ENCODE peak calls at places on chromosomes 1 and 21, in five cellular contexts. M is fibroblast of lung, G is hepatocyte, N is heart right ventricle, H is pancreas. A is an unnamed sample. For H3K9me3, the result is how much of the 10 kb centered on the place peaks cover.

GRCh38 chr1:101317590-101317989 is 80.8 kb downstream of the S1PR1 start:
- DNase-seq in M (no peak), G (no peak), N (no peak), H (no peak), A (no peak)

GRCh38 chr1:237864338-237865244 is 26.1 kb downstream of the ZP4 start:
- DNase-seq in M (peak), G (peak), N (peak), H (peak), A (peak)

GRCh38 chr1:72281637-72282270 is 585 bp downstream of the NEGR1 start:
- DNase-seq in M (no peak), G (no peak), N (no peak), H (no peak), A (no peak)

GRCh38 chr1:10881046-10881445 is 84.6 kb upstream of the CASZ1 start:
- DNase-seq in M (no peak), G (peak), N (no peak), H (no peak), A (no peak)

GRCh38 chr21:35606136-35606535 is 454.2 kb downstream of the SETD4 start:
- DNase-seq in M (no peak), G (no peak), N (no peak), H (no peak), A (no peak)

GRCh38 chr1:25065246-25066238 is 135.5 kb upstream of the RUNX3 start:
- DNase-seq in M (peak), G (no peak), N (no peak), H (no peak), A (no peak)

GRCh38 chr21:14603202-14603601 is 57.1 kb upstream of the SAMSN1 start:
- DNase-seq in M (peak), G (no peak), N (no peak), H (no peak), A (no peak)

GRCh38 chr1:109371271-109371739 is 26.4 kb downstream of the SORT1 start:
- DNase-seq in M (peak), G (peak), N (peak), H (no peak), A (no peak)

GRCh38 chr1:24266398-24266941 is 52.7 kb upstream of the GRHL3 start:
- DNase-seq in M (peak), G (peak), N (no peak), H (no peak), A (no peak)

GRCh38 chr1:8763888-8764287 is 53.6 kb downstream of the RERE start:
- DNase-seq in M (peak), G (no peak), N (peak), H (no peak), A (no peak)

GRCh38 chr1:200130552-200130951 is 103.0 kb downstream of the NR5A2 start:
- DNase-seq in M (no peak), G (no peak), N (no peak), H (no peak), A (no peak)

GRCh38 chr21:15084668-15085067 is 19.9 kb upstream of the NRIP1 start:
- DNase-seq in M (no peak), G (no peak), N (no peak), H (no peak), A (no peak)

GRCh38 chr21:14545906-14546480 is at the start of gene SAMSN1:
- DNase-seq in M (no peak), G (no peak), N (no peak), H (no peak), A (no peak)

DNA sequence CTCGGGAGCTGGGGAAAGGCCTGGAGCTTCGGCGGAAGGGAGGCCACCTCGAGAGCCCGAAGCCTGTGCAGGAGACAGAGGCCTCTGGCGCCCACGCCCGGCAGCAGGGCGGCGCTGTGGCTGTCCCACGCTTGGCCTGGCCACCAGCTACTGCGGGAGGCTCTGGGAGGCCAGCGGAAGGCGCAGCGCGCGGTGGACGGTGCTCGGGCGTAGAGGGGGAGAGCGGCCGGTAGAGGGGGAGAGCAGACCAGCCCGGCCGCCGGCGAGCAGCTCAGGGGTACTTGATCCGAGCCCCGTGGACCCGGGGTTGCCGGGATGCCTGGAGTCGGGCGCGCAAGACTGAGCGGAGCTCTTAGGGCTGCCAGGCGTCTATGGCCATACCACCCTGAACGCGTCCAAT is 2.5 kb upstream of the ZNF678 start:
- DNase-seq in M (no peak), G (no peak), N (no peak), H (no peak), A (no peak)
- H3K9me3 ChIP-seq in M (under half), G (under half), N (under half), H (under half), A (under half)

DNA sequence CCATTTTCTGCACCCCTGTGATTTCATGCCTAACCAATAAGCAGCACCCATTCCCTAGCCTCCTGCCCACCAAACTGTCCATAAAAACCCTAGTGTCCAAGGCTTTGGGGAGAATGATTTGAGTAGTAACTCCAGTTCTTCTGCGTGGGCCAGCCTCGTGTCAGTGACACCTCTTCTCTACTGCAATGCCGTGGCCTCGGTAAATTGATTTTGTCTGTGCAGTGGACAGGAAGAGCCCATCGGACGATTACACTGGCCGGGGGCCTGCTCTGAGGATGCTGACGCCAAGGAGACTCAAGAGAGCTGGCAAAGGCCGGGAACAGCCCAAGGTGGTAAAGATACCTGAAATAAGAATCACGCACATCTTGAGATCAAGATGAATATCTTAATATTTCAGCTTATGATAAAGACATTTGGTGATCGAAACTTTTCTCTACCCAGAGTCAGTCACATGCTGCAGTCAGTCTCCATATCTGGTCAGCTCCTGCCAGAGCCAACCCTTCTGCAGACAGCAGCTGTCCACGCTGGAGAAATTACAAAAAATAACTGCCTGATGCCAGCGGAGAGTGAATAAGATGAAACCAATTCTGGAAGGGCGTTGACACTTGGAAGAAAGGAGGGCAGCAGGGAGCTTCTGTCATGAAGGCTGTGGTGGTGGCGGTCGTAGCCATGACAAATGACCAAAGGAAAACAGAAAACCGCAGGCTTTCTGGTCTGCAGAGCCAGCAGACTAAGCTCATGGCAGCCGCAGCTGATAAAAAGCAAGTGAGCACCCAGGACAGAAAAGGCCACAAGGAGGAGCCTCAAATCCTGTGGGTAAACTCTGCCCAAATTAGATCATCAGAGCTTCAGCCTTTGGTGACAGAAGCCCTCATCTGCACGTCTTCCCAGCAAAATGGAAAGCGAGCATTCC is 29.1 kb downstream of the RSPH1 start:
- DNase-seq in M (peak), G (peak), N (no peak), H (no peak), A (peak)
- TF ChIP-seq CTCF in M (peak), G (peak), N (peak), H (no peak), A (no peak)

DNA sequence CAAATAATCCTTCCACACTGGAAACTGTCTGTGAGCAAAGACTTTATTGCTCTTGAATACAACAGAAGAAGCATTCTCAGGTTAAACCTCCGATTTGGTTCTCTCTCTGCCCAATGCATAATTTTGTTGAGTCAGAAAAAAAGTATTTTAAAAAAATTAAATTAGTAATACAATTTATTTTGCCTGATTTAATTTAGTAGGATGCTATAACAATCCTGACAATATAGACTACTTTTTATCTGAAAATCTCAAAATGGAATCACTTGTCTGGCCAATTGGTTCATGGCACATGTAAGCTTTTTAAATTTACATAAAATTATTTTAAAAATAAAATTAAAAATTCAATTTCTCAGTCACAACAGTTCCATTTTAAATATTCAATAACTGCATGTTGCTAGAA is 1754.4 kb downstream of the PLA2G4A start:
- DNase-seq in M (no peak), G (no peak), N (no peak), H (no peak), A (no peak)
- H3K9me3 ChIP-seq in M (under half), G (under half), N (under half), H (under half), A (under half)

GRCh38 chr1:181061891-181062777 is 26.4 kb upstream of the IER5 start:
- DNase-seq in M (no peak), G (no peak), N (peak), H (no peak), A (peak)

GRCh38 chr1:181059435-181059834 is 25.7 kb downstream of the MR1 start:
- DNase-seq in M (no peak), G (no peak), N (no peak), H (no peak), A (no peak)

GRCh38 chr1:181061487-181061886 is 27.0 kb upstream of the IER5 start:
- DNase-seq in M (no peak), G (no peak), N (no peak), H (no peak), A (no peak)

GRCh38 chr1:181057079-181057478 is 23.3 kb downstream of the MR1 start:
- DNase-seq in M (no peak), G (no peak), N (no peak), H (no peak), A (no peak)

DNA sequence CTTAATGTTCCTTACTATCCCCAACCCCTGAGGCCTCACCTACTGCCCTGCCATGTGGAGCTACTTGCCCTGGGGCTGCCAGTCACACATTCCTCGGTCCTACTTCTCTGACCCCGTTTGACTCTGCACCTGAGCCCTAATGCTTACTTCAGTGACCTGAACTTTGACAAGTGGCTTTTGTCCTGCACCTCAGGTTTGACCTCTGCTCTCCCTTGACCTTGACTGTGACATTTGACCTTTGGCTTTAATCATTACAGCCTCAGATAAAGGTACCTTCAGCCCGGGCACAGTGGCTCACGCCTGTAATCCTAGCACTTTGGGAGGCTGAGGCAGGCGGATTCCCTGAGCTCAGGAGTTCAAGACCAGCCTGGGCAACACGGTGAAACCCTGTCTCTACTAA is 22.8 kb downstream of the MR1 start:
- DNase-seq in M (no peak), G (no peak), N (no peak), H (no peak), A (no peak)
- TF ChIP-seq CTCF in M (no peak), G (no peak), N (no peak), H (no peak), A (no peak)

DNA sequence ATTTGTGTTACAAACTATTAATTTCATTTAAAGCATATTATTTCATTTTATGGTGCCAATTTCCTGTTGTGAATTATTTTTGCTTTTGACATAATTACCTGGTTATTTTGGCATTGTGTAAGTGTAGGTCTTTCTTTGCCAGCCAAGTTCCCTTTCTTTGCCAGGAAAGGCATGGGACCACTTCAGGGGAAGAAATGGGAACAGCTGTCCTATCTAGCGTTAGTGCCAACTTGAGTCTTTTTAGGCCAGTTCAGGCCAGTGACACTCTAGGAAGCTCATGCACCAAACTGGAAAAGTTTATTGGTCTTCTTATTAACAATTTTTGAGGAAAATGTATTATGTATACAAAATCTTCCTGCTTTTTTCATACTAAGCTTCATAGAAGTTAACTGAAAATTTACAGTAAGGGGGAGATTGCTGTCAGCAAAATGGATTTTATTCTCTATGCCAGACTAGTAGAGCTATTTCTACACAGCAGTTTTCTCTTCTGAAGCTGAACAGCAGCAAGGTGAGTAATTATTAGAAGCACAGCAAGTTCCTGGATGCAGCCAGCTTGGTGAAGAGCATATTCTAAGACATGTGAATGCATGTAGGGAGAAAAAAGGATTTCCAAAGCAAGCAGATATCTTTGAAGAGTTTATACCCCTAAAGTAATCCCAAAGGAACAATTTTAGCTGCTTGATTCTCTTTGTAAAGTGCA is 914.6 kb upstream of the ADGRL4 start:
- DNase-seq in M (no peak), G (no peak), N (no peak), H (no peak), A (no peak)
- H3K9me3 ChIP-seq in M (under half), G (under half), N (under half), H (under half), A (under half)

GRCh38 chr1:33050221-33051076 is 13.8 kb upstream of the AK2 start:
- DNase-seq in M (peak), G (no peak), N (no peak), H (no peak), A (no peak)
- TF ChIP-seq CTCF in M (peak), G (no peak), N (no peak), H (no peak), A (no peak)

GRCh38 chr1:2786329-2787162 is 14.9 kb downstream of the TTC34 start:
- DNase-seq in M (no peak), G (no peak), N (peak), H (peak), A (peak)
- H3K9me3 ChIP-seq in M (under half), G (under half), N (under half), H (under half), A (under half)

GRCh38 chr1:83500987-83501591 is 497.8 kb downstream of the TTLL7 start:
- DNase-seq in M (no peak), G (peak), N (no peak), H (no peak), A (no peak)

GRCh38 chr1:83499998-83500397 is 498.9 kb downstream of the TTLL7 start:
- DNase-seq in M (no peak), G (no peak), N (no peak), H (no peak), A (no peak)

GRCh38 chr1:83495560-83495959 is 503.4 kb downstream of the TTLL7 start:
- DNase-seq in M (no peak), G (no peak), N (no peak), H (no peak), A (peak)

GRCh38 chr1:83500531-83500930 is 498.4 kb downstream of the TTLL7 start:
- DNase-seq in M (no peak), G (no peak), N (no peak), H (no peak), A (no peak)

DNA sequence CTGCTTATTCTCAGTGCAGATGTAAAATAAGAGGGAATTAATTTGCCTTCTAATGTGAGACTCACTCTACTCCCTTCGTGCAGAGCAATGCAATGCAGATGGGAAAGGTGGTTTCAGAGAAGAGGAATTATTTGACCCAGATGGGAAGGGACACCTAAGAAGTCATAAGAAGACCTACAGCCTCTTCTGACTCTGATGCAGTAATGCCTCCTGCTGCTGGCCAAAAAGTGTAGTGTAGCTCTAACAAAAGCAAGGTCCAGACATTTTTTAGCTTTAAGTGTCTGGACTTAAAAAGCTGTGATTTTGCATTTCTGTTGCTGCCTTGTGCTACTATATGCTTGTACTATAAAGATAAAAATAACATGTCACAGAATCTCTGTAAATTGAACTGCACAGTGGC is 501.4 kb downstream of the TTLL7 start:
- DNase-seq in M (peak), G (no peak), N (no peak), H (no peak), A (no peak)
- TF ChIP-seq CTCF in M (no peak), G (peak), N (no peak), H (no peak), A (no peak)

DNA sequence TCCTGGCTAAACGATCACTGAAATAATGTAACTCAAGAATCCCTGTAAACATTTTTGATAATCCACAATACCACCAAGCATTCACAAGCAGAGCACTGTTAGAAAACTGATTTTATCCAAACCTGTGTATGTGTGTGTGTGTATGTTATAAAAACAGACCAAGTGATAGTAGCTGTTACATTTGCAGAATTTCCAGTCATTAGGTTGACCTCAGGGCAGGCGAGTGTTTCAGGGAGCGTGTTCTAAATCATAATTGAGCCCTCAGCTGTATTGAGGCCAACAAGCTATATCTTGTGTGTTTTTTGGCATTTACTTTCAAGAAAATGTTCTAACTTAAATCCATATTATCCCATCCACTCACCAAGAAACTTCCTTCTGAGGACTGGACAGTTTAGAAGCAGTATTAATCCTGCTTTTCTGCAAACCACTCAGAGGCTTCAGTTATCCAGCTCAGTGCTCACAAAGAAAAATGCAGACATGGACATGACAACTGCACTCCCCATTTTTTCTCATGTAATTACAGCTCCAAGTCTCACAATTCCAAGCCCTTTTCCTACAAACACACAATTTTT is 12.0 kb downstream of the DDAH1 start:
- DNase-seq in M (no peak), G (no peak), N (no peak), H (no peak), A (no peak)
- H3K9me3 ChIP-seq in M (under half), G (under half), N (under half), H (under half), A (under half)

A was measured in mucosa of descending colon.